ENCODE peak calls at places on chromosomes 2 and 18, in seven cellular contexts. Y is SK-N-SH, X is K562, J is HepG2, C is GM12891, Q is GM12878, O is H1. T is an unnamed sample.

GRCh38 chr18:23403310-23403709 is 49.8 kb upstream of the RIOK3 start:
- DNase-seq in Y (no peak), Q (no peak), J (no peak), X (no peak), C (no peak), O (no peak), T (no peak)

GRCh38 chr2:69147841-69148533 is 135.0 kb downstream of the ANTXR1 start:
- DNase-seq in O (no peak), J (no peak), Y (no peak), Q (no peak), X (no peak), C (no peak), T (no peak)

GRCh38 chr2:52934354-52934898 is 833.2 kb upstream of the CHAC2 start:
- DNase-seq in C (no peak), Y (no peak), O (no peak), J (peak), Q (peak), X (no peak), T (no peak)

GRCh38 chr2:15729709-15730544 is 138.3 kb downstream of the DDX1 start:
- DNase-seq in Y (no peak), O (no peak), C (no peak), X (no peak), J (no peak), Q (no peak), T (no peak)

GRCh38 chr2:158979775-158980174 is 11.3 kb downstream of the TANC1 start:
- DNase-seq in J (no peak), Q (no peak), C (no peak), O (no peak), Y (no peak), X (no peak), T (no peak)

GRCh38 chr2:71685073-71685848 is 231.9 kb downstream of the DYSF start:
- DNase-seq in Q (no peak), Y (no peak), J (no peak), O (no peak), X (no peak), C (no peak), T (no peak)

GRCh38 chr2:233412405-233412804 is 58.1 kb downstream of the DGKD start:
- DNase-seq in Q (no peak), O (no peak), C (no peak), Y (no peak), X (no peak), J (no peak), T (no peak)

GRCh38 chr2:144747571-144747970 is 227.7 kb upstream of the ZEB2 start:
- DNase-seq in J (no peak), Y (no peak), Q (no peak), O (peak), X (peak), C (no peak), T (no peak)

GRCh38 chr2:209499071-209499470 is 75.2 kb downstream of the MAP2 start:
- DNase-seq in Q (no peak), C (no peak), X (no peak), J (no peak), O (no peak), Y (no peak), T (no peak)
- TF ChIP-seq TAF1 in Q (no peak), C (no peak), X (no peak), J (no peak), O (no peak), Y (no peak), T (no peak)

GRCh38 chr2:241560883-241561474 is 2.4 kb downstream of the BOK start:
- DNase-seq in O (no peak), C (no peak), Q (no peak), Y (peak), J (no peak), X (no peak), T (peak)
- TF ChIP-seq TAF1 in O (no peak), C (no peak), Q (no peak), Y (no peak), J (no peak), X (no peak), T (no peak)

GRCh38 chr2:193446967-193447366 is 1252.2 kb upstream of the TMEFF2 start:
- DNase-seq in O (no peak), Y (no peak), Q (no peak), C (no peak), J (no peak), X (no peak), T (no peak)
- TF ChIP-seq TAF1 in O (no peak), Y (no peak), Q (no peak), C (no peak), J (no peak), X (no peak), T (no peak)

GRCh38 chr2:230829959-230830358 is 34.8 kb upstream of the ITM2C start:
- DNase-seq in X (no peak), Y (no peak), J (no peak), Q (no peak), O (no peak), C (no peak), T (no peak)
- TF ChIP-seq TAF1 in X (no peak), Y (no peak), J (no peak), Q (no peak), O (no peak), C (no peak), T (no peak)

GRCh38 chr2:227626580-227627151 is 9.4 kb downstream of the SCYGR4 start:
- DNase-seq in C (no peak), O (no peak), Q (no peak), Y (no peak), X (no peak), J (no peak), T (no peak)

GRCh38 chr2:227617316-227618250 is at the start of gene SCYGR4:
- DNase-seq in X (no peak), C (no peak), Y (no peak), Q (no peak), O (no peak), J (no peak), T (no peak)

GRCh38 chr2:227627769-227628168 is 10.5 kb downstream of the SCYGR4 start:
- DNase-seq in Y (no peak), X (no peak), Q (peak), J (no peak), O (no peak), C (no peak), T (no peak)

GRCh38 chr2:227625420-227625819 is 8.1 kb downstream of the SCYGR4 start:
- DNase-seq in O (no peak), J (no peak), C (no peak), Q (no peak), X (no peak), Y (no peak), T (no peak)

DNA sequence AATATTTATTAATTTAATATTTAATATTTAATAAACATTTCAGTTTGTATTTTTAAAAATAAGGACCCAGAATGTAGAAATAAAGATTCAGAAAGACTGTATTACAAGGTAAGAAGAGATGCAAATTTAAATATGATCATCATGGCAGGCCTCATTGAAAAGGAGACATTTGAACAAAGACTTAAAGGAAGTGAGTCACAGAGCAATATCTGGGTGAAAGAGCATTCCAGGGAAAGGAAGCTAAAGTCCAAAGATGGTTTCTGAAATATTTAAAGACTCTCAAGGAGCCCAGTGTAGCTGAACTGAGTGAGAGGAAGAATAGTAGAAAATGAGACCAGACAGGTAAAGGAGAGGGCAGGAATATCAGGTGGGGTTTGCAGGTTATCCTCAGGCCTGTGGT is 5.9 kb downstream of the SCYGR4 start:
- DNase-seq in J (no peak), O (no peak), Q (no peak), X (no peak), Y (no peak), C (no peak), T (no peak)
- TF ChIP-seq TAF1 in J (no peak), O (no peak), Q (no peak), X (no peak), Y (no peak), C (no peak), T (no peak)

T was measured in GM12892.